ENCODE peak calls at places on chromosomes 7 and 10, in six cellular contexts. E is GM12865, D is tibial nerve, Q is fibroblast of mammary gland, F is Panc1, A is SK-N-SH. O is an unnamed sample.
A peak's percentile ranks its signal among the peaks of the same experiment; 100 is the strongest.

GRCh38 chr7:2150445-2150815 is 82.3 kb downstream of the MAD1L1 start:
- DNase-seq in E (no peak), D (no peak), Q (no peak), F (no peak), A (no peak), O (no peak)

GRCh38 chr10:77432398-77432797 is 205.2 kb downstream of the KCNMA1 start:
- DNase-seq in E (no peak), D (no peak), Q (no peak), F (no peak), A (no peak), O (no peak)

GRCh38 chr7:1705856-1706255 is 35.8 kb downstream of the ELFN1 start:
- DNase-seq in E (no peak), D (no peak), Q (no peak), F (no peak), A (peak; percentile 32), O (no peak)

GRCh38 chr7:157926521-157927167 is 589.8 kb downstream of the DNAJB6 start:
- DNase-seq in E (no peak), D (no peak), Q (no peak), F (no peak), A (no peak), O (no peak)

GRCh38 chr7:47847207-47847606 is 101.1 kb downstream of the PKD1L1 start:
- DNase-seq in E (no peak), D (no peak), Q (no peak), F (no peak), A (no peak), O (no peak)

GRCh38 chr10:72097448-72098300 is 9.3 kb upstream of the SPOCK2 start:
- DNase-seq in E (no peak), D (no peak), Q (peak; percentile 98), F (peak; percentile 94), A (no peak), O (no peak)

GRCh38 chr10:88254091-88254490 is 329.0 kb downstream of the RNLS start:
- DNase-seq in E (peak; percentile 45), D (no peak), Q (peak; percentile 93), F (peak; percentile 51), A (no peak), O (no peak)

GRCh38 chr10:72952901-72953223 is 1.7 kb downstream of the PLA2G12B start:
- DNase-seq in E (no peak), D (no peak), Q (no peak), F (no peak), A (no peak), O (no peak)

GRCh38 chr7:135734343-135734689 is 6.3 kb upstream of the SLC13A4 start:
- DNase-seq in E (no peak), D (no peak), Q (no peak), F (no peak), A (no peak), O (no peak)

GRCh38 chr7:7895754-7896153 is 72.8 kb upstream of the GLCCI1 start:
- DNase-seq in E (no peak), D (no peak), Q (no peak), F (no peak), A (no peak), O (no peak)

GRCh38 chr10:114391599-114391998 is 12.7 kb downstream of the AFAP1L2 start:
- DNase-seq in E (no peak), D (no peak), Q (no peak), F (no peak), A (no peak), O (no peak)

GRCh38 chr10:14450041-14450491 is 119.3 kb upstream of the FRMD4A start:
- DNase-seq in E (no peak), D (no peak), Q (no peak), F (no peak), A (no peak), O (no peak)

GRCh38 chr7:134201569-134202261 is 74.6 kb downstream of the LRGUK start:
- DNase-seq in E (no peak), D (no peak), Q (no peak), F (no peak), A (no peak), O (no peak)

GRCh38 chr7:119197872-119198527 is 973.5 kb downstream of the ANKRD7 start:
- DNase-seq in E (peak; percentile 61), D (peak; percentile 44), Q (peak; percentile 53), F (peak; percentile 22), A (peak; percentile 36), O (peak; percentile 15)

GRCh38 chr7:133230591-133231194 is 22.2 kb upstream of the EXOC4 start:
- DNase-seq in E (peak; percentile 61), D (peak; percentile 66), Q (peak; percentile 66), F (peak; percentile 67), A (peak; percentile 52), O (no peak)

GRCh38 chr7:51446785-51447184 is 130.2 kb upstream of the COBL start:
- DNase-seq in E (no peak), D (no peak), Q (no peak), F (no peak), A (no peak), O (no peak)

GRCh38 chr10:74598891-74599566 is 227.4 kb upstream of the KAT6B start:
- DNase-seq in E (peak; percentile 87), D (no peak), Q (peak; percentile 23), F (no peak), A (no peak), O (peak; percentile 25)

GRCh38 chr7:157097569-157097968 is 41.2 kb upstream of the UBE3C start:
- DNase-seq in E (no peak), D (no peak), Q (no peak), F (no peak), A (no peak), O (no peak)

GRCh38 chr7:94418851-94419250 is 24.2 kb downstream of the COL1A2 start:
- DNase-seq in E (no peak), D (no peak), Q (peak; percentile 28), F (no peak), A (no peak), O (no peak)

GRCh38 chr7:2651336-2651735 is 19.6 kb downstream of the TTYH3 start:
- DNase-seq in E (no peak), D (no peak), Q (peak; percentile 40), F (no peak), A (no peak), O (no peak)

GRCh38 chr10:94859086-94859485 is 79.4 kb upstream of the CYP2C9 start:
- DNase-seq in E (no peak), D (no peak), Q (no peak), F (no peak), A (no peak), O (no peak)

GRCh38 chr7:149261321-149261828 is 621 bp upstream of the ZNF783 start:
- DNase-seq in E (peak; percentile 26), D (peak; percentile 13), Q (peak; percentile 71), F (no peak), A (peak; percentile 69), O (no peak)

GRCh38 chr10:71804067-71804466 is 30.7 kb upstream of the VSIR start:
- DNase-seq in E (no peak), D (peak; percentile 45), Q (no peak), F (no peak), A (no peak), O (no peak)

GRCh38 chr10:118298787-118299186 is 43.3 kb downstream of the FAM204A start:
- DNase-seq in E (no peak), D (no peak), Q (no peak), F (no peak), A (no peak), O (no peak)

GRCh38 chr7:80066646-80067045 is 68.0 kb upstream of the GNAI1 start:
- DNase-seq in E (no peak), D (no peak), Q (no peak), F (no peak), A (no peak), O (no peak)

GRCh38 chr7:80070391-80070790 is 64.2 kb upstream of the GNAI1 start:
- DNase-seq in E (no peak), D (no peak), Q (peak; percentile 42), F (no peak), A (no peak), O (no peak)
- H3K4me3 ChIP-seq in E (no peak overlapping the region), D (no peak overlapping the region), Q (no peak overlapping the region), F (no peak overlapping the region), A (no peak overlapping the region), O (no peak overlapping the region)

GRCh38 chr10:96043157-96043894 is at the start of gene CCNJ:
- DNase-seq in E (peak; percentile 92), D (peak; percentile 74), Q (peak; percentile 81), F (no peak), A (peak; percentile 99), O (no peak)
- TF ChIP-seq CTCF in E (no peak), D (no peak), Q (no peak), F (peak; percentile 38), A (no peak), O (no peak)

DNA sequence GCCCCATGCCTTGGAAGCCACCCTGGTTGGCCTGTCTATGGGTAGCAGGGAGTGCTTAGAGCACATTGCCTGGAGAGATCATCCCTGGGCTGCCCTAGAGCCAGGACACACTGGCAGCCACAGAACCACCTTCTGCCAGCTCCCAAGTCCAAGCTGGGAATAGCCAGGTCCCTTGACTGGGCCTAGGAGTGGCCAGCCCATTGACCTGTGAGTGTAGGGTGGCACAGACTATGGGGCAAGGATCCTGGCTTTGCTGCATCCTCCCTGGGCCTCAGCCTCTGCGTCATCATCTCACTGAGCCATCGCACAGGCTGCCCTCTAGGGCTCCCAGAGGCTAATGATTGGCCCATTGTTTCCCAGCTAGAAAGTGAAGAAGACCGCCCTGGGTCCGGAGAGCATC is 7.0 kb downstream of the AQP1 start:
- DNase-seq in E (no peak), D (no peak), Q (no peak), F (no peak), A (no peak), O (no peak)
- H3K4me3 ChIP-seq in E (no peak overlapping the region), D (no peak overlapping the region), Q (no peak overlapping the region), F (no peak overlapping the region), A (no peak overlapping the region), O (no peak overlapping the region)

DNA sequence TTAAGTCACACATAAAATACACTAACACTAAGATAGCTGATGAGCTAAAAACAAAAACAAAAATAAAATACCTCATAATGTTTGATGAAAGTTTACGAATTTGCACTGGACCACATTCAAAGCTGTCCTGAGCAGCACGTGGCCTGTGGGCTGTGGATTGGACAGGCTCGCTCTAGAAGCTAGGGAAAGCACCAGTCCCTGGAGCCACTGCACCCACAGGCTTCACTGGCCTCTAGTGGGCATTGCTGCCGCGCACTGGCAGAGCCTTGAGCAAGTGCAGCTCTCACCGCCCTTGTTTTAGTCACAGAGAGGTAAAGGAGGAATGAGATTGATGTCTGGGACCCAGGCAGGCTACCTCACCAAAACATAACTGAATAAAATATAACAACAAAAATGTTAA is 67.6 kb downstream of the PAX2 start:
- DNase-seq in E (no peak), D (no peak), Q (no peak), F (no peak), A (no peak), O (no peak)
- TF ChIP-seq CTCF in E (no peak), D (no peak), Q (no peak), F (no peak), A (no peak), O (no peak)

GRCh38 chr10:25934673-25935139 is 677 bp downstream of the MYO3A start:
- DNase-seq in E (peak; percentile 3), D (no peak), Q (no peak), F (no peak), A (peak; percentile 37), O (no peak)
- H3K4me3 ChIP-seq in E (no peak overlapping the region), D (peak overlapping the region; percentile 17), Q (no peak overlapping the region), F (peak overlapping the region; percentile 17), A (no peak overlapping the region), O (no peak overlapping the region)